ENCODE peak calls at places on chromosomes 1 and 21, in nine cellular contexts. E is astrocyte; O is colonic mucosa; T is heart right ventricle; U is small intestine; P is CD8-positive, alpha-beta memory T cell; R is stomach; M is cardiac muscle cell; W is IMR-90. H is an unnamed sample.

GRCh38 chr1:229434641-229435051 is 752 bp upstream of the ACTA1 start:
- DNase-seq in T (peak; percentile 28), O (no peak), M (peak; percentile 64), R (no peak), E (no peak), U (no peak), W (no peak), P (no peak), H (no peak)

GRCh38 chr1:83670891-83671565 is 327.9 kb downstream of the TTLL7 start:
- DNase-seq in E (no peak), M (no peak), O (no peak), W (no peak), U (no peak), R (no peak), P (no peak), T (no peak), H (no peak)

GRCh38 chr1:167488786-167489185 is 29.5 kb downstream of the CD247 start:
- DNase-seq in O (no peak), R (no peak), W (no peak), M (peak; percentile 43), U (no peak), T (no peak), E (no peak), P (no peak), H (no peak)

GRCh38 chr1:229420765-229421164 is 13.1 kb downstream of the ACTA1 start:
- DNase-seq in U (peak; percentile 61), T (no peak), R (no peak), M (no peak), P (no peak), E (no peak), W (no peak), O (no peak), H (no peak)

GRCh38 chr1:201361652-201362504 is 15.6 kb downstream of the TNNT2 start:
- DNase-seq in M (peak; percentile 68), E (no peak), T (no peak), W (peak; percentile 28), O (peak; percentile 38), U (peak; percentile 38), P (no peak), R (no peak), H (no peak)

GRCh38 chr1:119554188-119554587 is 47.2 kb downstream of the HSD3B1 start:
- DNase-seq in E (peak; percentile 98), U (no peak), T (no peak), O (peak; percentile 22), P (no peak), R (peak; percentile 59), M (peak; percentile 31), W (peak; percentile 82), H (no peak)

GRCh38 chr1:171434717-171435346 is 50.5 kb upstream of the PRRC2C start:
- DNase-seq in O (no peak), E (peak; percentile 91), U (peak; percentile 18), T (no peak), P (no peak), M (no peak), R (no peak), W (peak; percentile 84), H (peak; percentile 11)

GRCh38 chr1:21659099-21659923 is 9.8 kb downstream of the RAP1GAP start:
- DNase-seq in E (no peak), T (peak; percentile 75), P (peak; percentile 75), M (peak; percentile 89), R (peak; percentile 88), O (peak; percentile 68), W (peak; percentile 36), U (peak; percentile 66), H (peak; percentile 83)

GRCh38 chr1:232204269-232204668 is 425.7 kb downstream of the SIPA1L2 start:
- DNase-seq in E (no peak), T (no peak), O (no peak), R (no peak), W (peak; percentile 6), U (no peak), M (no peak), P (no peak), H (no peak)

GRCh38 chr1:2538376-2538775 is 8.3 kb upstream of the HES5 start:
- DNase-seq in M (no peak), R (no peak), T (no peak), E (no peak), U (no peak), W (no peak), O (no peak), P (no peak), H (no peak)

GRCh38 chr1:246608616-246609376 is 42.5 kb downstream of the CNST start:
- DNase-seq in E (peak; percentile 82), U (peak; percentile 55), W (peak; percentile 97), O (peak; percentile 78), M (no peak), R (peak; percentile 93), T (peak; percentile 54), P (no peak), H (no peak)

GRCh38 chr1:246617768-246618167 is 51.5 kb downstream of the CNST start:
- DNase-seq in O (peak; percentile 2), M (no peak), P (no peak), E (no peak), U (no peak), R (no peak), W (no peak), T (no peak), H (no peak)

GRCh38 chr1:246617156-246617555 is 50.9 kb downstream of the CNST start:
- DNase-seq in U (no peak), O (no peak), T (no peak), W (peak; percentile 20), M (no peak), E (no peak), R (no peak), P (no peak), H (no peak)

GRCh38 chr1:246609632-246610031 is 43.4 kb downstream of the CNST start:
- DNase-seq in M (no peak), E (no peak), O (no peak), P (no peak), U (no peak), W (no peak), R (no peak), T (no peak), H (no peak)

GRCh38 chr1:246613131-246613758 is 47.0 kb downstream of the CNST start:
- DNase-seq in R (no peak), P (no peak), M (no peak), U (no peak), E (no peak), T (no peak), W (no peak), O (no peak), H (no peak)
- H3K4me1 ChIP-seq in R (peaks cover 78% of the 10 kb centered on the region), P (peaks cover 30% of the 10 kb centered on the region), M (no peaks in the 10 kb centered on the region), U (no peaks in the 10 kb centered on the region), E (peaks cover 14% of the 10 kb centered on the region), T (peaks cover 21% of the 10 kb centered on the region), W (peaks cover 8% of the 10 kb centered on the region), O (no peaks in the 10 kb centered on the region), H (peaks cover 8% of the 10 kb centered on the region)

GRCh38 chr1:4509206-4509605 is 145.2 kb upstream of the AJAP1 start:
- DNase-seq in R (no peak), P (no peak), E (no peak), M (no peak), T (no peak), W (no peak), U (no peak), O (no peak), H (no peak)
- H3K4me3 ChIP-seq in R (no peak overlapping the region), P (no peak overlapping the region), E (no peak overlapping the region), M (no peak overlapping the region), T (no peak overlapping the region), W (no peak overlapping the region), U (no peak overlapping the region), O (no peak overlapping the region), H (no peak overlapping the region)

GRCh38 chr1:152444045-152444444 is 30.0 kb upstream of the CRNN start:
- DNase-seq in E (no peak), P (no peak), M (no peak), U (no peak), R (no peak), O (no peak), W (no peak), T (no peak), H (no peak)

GRCh38 chr1:152440635-152441471 is 26.8 kb upstream of the CRNN start:
- DNase-seq in O (peak; percentile 61), W (peak; percentile 54), T (peak; percentile 55), R (peak; percentile 73), E (peak; percentile 39), M (no peak), U (peak; percentile 65), P (peak; percentile 52), H (peak; percentile 32)

GRCh38 chr1:152442291-152442690 is 28.2 kb upstream of the CRNN start:
- DNase-seq in R (no peak), O (no peak), U (no peak), M (no peak), W (no peak), T (peak; percentile 26), E (no peak), P (no peak), H (no peak)

GRCh38 chr1:152441756-152442155 is 27.7 kb upstream of the CRNN start:
- DNase-seq in E (no peak), T (no peak), R (no peak), U (no peak), M (no peak), O (no peak), P (no peak), W (no peak), H (no peak)

DNA sequence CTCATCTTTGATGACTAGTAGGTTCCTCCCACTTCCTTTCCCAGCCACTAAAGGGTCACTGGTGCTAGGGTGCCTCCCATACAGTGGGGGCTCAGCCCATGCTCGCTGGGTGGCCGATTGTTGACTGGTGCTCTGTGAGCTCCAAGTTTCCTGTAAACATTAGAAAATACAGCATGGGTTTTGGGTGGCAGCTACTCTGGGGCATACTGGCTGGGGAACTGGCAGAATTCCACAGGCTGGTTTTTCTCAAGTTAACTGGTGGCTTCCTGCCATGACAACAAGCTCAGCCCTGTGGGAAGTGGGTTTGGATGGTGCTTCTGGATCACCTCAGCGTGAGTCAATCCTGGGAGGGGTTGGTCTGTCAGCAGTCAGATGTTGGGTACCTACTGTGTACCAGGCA is 28.7 kb upstream of the CRNN start:
- DNase-seq in W (no peak), U (no peak), O (no peak), R (no peak), M (no peak), T (no peak), E (peak; percentile 36), P (no peak), H (no peak)
- H3K27me3 ChIP-seq in W (no peaks in the 10 kb centered on the region), U (no peaks in the 10 kb centered on the region), O (no peaks in the 10 kb centered on the region), R (no peaks in the 10 kb centered on the region), M (no peaks in the 10 kb centered on the region), T (peaks cover 12% of the 10 kb centered on the region), E (no peaks in the 10 kb centered on the region), P (no peaks in the 10 kb centered on the region), H (no peaks in the 10 kb centered on the region)

DNA sequence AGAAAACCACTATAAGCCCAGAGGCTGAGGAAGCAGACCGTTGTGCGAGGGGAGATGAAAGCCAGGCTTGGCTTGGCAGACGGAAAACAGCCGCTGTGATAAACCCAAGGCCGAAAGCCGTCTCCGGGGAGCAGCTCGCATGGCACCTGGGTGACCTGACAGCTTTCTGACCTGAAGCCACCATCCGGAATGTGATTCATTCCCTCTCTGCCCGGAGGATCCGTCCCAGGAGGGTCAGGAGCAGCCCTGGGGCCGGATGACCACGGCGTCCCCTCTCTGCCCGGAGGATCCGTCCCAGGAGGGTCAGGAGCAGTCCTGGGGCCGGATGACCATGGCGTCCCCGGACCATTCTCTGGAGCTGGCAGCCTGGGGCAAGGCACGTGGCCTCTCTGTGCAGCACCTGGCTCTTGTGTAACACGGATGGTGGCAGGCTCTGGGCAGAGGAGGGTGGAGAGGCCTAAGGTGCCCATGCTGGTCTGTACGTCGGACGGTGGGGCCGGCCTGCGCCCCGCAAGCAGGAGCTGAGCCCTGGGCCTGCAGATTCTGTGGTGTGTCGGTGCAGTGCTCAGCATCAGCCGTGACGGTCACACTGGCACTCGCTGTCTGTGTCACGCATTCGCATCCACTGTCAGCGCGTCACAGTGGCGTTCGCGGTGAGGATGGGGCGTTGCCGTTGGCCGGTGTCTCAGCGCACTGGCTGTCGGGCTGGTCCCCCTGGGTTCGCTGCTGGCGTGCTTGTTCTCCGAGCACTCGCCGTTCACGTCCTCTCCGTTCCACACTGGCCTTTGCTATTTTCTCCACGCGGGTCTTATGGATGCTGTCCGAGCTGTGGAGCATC is 50.3 kb downstream of the SLX9 start:
- DNase-seq in R (no peak), W (no peak), M (peak; percentile 62), U (no peak), T (peak; percentile 41), O (no peak), P (no peak), E (no peak), H (no peak)
- H3K4me1 ChIP-seq in R (peaks cover 87% of the 10 kb centered on the region), W (peaks cover 25% of the 10 kb centered on the region), M (peaks cover 27% of the 10 kb centered on the region), U (no peaks in the 10 kb centered on the region), T (peaks cover 27% of the 10 kb centered on the region), O (no peaks in the 10 kb centered on the region), P (no peaks in the 10 kb centered on the region), E (no peaks in the 10 kb centered on the region), H (no peaks in the 10 kb centered on the region)